ENCODE peak calls at places on chromosome 15, in seven cellular contexts. F is CD8-positive, alpha-beta T cell; R is adrenal gland; U is left lung; N is endothelial cell of umbilical vein; T is SJSA1; X is brain microvascular endothelial cell. Y is an unnamed sample.
A peak's percentile ranks its signal among the peaks of the same experiment; 100 is the strongest.

GRCh38 chr15:76330281-76330680 is 6.3 kb upstream of the ISL2 start:
- DNase-seq in R (peak; percentile 80), T (peak; percentile 36), U (no peak), F (no peak), N (peak; percentile 57), X (no peak), Y (peak; percentile 51)

GRCh38 chr15:63718590-63719035 is 115.1 kb downstream of the HERC1 start:
- DNase-seq in T (peak; percentile 7), R (no peak), N (no peak), U (no peak), F (no peak), X (peak; percentile 24), Y (no peak)

GRCh38 chr15:47885921-47886320 is 168.6 kb downstream of the SEMA6D start:
- DNase-seq in N (no peak), T (no peak), F (no peak), U (no peak), X (peak; percentile 40), R (no peak), Y (no peak)

GRCh38 chr15:73965730-73966103 is 26.4 kb downstream of the STOML1 start:
- DNase-seq in U (no peak), X (no peak), N (no peak), F (no peak), R (no peak), T (no peak), Y (no peak)

GRCh38 chr15:78204351-78205309 is 29.7 kb downstream of the ACSBG1 start:
- DNase-seq in N (no peak), T (no peak), R (peak; percentile 82), F (no peak), X (no peak), U (no peak), Y (no peak)

GRCh38 chr15:22253676-22254408 is 173.5 kb downstream of the OR4M2 start:
- DNase-seq in N (no peak), R (no peak), U (no peak), X (no peak), F (no peak), T (no peak), Y (no peak)

GRCh38 chr15:67915374-67916050 is 75.7 kb upstream of the RNU6-1 start:
- DNase-seq in F (no peak), X (no peak), U (peak; percentile 81), N (peak; percentile 52), T (peak; percentile 66), R (no peak), Y (no peak)

GRCh38 chr15:65032823-65033537 is 3.5 kb upstream of the MTFMT start:
- DNase-seq in U (peak; percentile 56), N (peak; percentile 74), T (peak; percentile 79), R (peak; percentile 78), X (peak; percentile 47), F (peak; percentile 37), Y (peak; percentile 72)

GRCh38 chr15:46091860-46092450 is 457.1 kb downstream of the SQOR start:
- DNase-seq in U (no peak), T (peak; percentile 25), X (no peak), F (no peak), R (no peak), N (peak; percentile 30), Y (peak; percentile 12)

GRCh38 chr15:66405605-66406004 is 18.9 kb downstream of the MAP2K1 start:
- DNase-seq in F (no peak), U (no peak), T (no peak), X (no peak), N (peak; percentile 83), R (no peak), Y (no peak)

GRCh38 chr15:63915209-63915887 is 81.6 kb upstream of the HERC1 start:
- DNase-seq in X (no peak), F (no peak), N (peak; percentile 17), U (no peak), R (no peak), T (no peak), Y (no peak)

GRCh38 chr15:75348563-75349350 is 1.9 kb downstream of the NEIL1 start:
- DNase-seq in X (no peak), T (no peak), N (peak; percentile 11), F (no peak), U (no peak), R (no peak), Y (no peak)

GRCh38 chr15:83092309-83092976 is 15.0 kb upstream of the TM6SF1 start:
- DNase-seq in R (peak; percentile 70), N (peak; percentile 95), T (no peak), U (peak; percentile 72), X (peak; percentile 77), F (no peak), Y (peak; percentile 62)

GRCh38 chr15:79091204-79091867 is 756 bp upstream of the RASGRF1 start:
- DNase-seq in T (no peak), F (no peak), U (no peak), N (no peak), X (no peak), R (no peak), Y (no peak)

GRCh38 chr15:101310163-101310480 is 15.1 kb upstream of the SNRPA1 start:
- DNase-seq in U (no peak), F (no peak), X (no peak), R (no peak), N (no peak), T (no peak), Y (no peak)
- H3K27ac ChIP-seq in U (no peak overlapping the region), F (no peak overlapping the region), X (no peak overlapping the region), R (no peak overlapping the region), N (no peak overlapping the region), T (no peak overlapping the region), Y (no peak overlapping the region)

GRCh38 chr15:43499635-43500034 is 6.7 kb upstream of the TP53BP1 start:
- DNase-seq in X (no peak), N (no peak), U (no peak), F (no peak), R (no peak), T (no peak), Y (no peak)
- H3K27ac ChIP-seq in X (no peak overlapping the region), N (no peak overlapping the region), U (no peak overlapping the region), F (no peak overlapping the region), R (no peak overlapping the region), T (no peak overlapping the region), Y (no peak overlapping the region)

GRCh38 chr15:90932660-90932991 is 277 bp upstream of the HDDC3 start:
- DNase-seq in U (no peak), F (no peak), X (no peak), N (no peak), R (no peak), T (no peak), Y (no peak)
- H3K27ac ChIP-seq in U (peak overlapping the region; percentile 96), F (no peak overlapping the region), X (no peak overlapping the region), N (no peak overlapping the region), R (peak overlapping the region; percentile 89), T (no peak overlapping the region), Y (peak overlapping the region; percentile 92)

GRCh38 chr15:81221449-81221848 is 24.8 kb downstream of the IL16 start:
- DNase-seq in T (no peak), U (no peak), X (no peak), R (no peak), N (no peak), F (no peak), Y (no peak)
- H3K27ac ChIP-seq in T (no peak overlapping the region), U (no peak overlapping the region), X (no peak overlapping the region), R (no peak overlapping the region), N (no peak overlapping the region), F (no peak overlapping the region), Y (no peak overlapping the region)

DNA sequence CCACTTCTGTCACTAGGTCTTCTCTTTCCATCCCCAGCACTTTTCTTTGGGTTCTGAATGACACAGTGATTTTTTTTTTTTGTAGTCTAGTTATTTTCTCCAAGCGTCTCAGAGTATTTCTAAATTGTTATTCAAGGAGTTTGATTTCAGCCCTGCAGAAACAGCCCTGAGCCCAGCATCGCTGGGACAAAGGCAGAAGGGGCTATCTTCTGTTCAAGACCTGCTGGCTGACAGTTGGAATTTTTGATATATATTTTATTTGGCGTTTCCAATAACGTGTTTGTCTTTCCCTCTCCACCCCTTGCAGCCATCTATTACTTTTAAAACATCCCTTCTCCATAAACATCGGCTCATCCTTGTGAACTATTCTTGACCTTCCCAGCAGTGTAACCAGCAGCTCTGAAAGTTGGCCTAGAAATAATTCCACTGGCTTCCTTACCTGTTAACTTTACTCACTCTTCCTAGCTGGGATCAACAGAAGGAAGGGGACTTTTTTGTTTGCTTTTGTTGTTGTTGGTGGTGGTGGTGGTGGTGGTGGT is 5.5 kb upstream of the MEIS2 start:
- DNase-seq in X (no peak), F (no peak), U (no peak), T (no peak), R (no peak), N (no peak), Y (no peak)
- H3K27ac ChIP-seq in X (no peak overlapping the region), F (no peak overlapping the region), U (no peak overlapping the region), T (no peak overlapping the region), R (peak overlapping the region; percentile 98), N (no peak overlapping the region), Y (no peak overlapping the region)

Y was measured in K562.